ENCODE peak calls at places on chromosomes 12 and 14, in seven cellular contexts. One of them, this sample, is unnamed.

GRCh38 chr14:71235865-71236264 is 328.6 kb downstream of the PCNX1 start:
- DNase-seq in SK-MEL-5: no peak
- DNase-seq in heart left ventricle: no peak
- DNase-seq in stimulated activated CD8-positive, alpha-beta memory T cell treated with anti-CD3 and anti-CD28 coated beads, Interleukin-4, amount 100 ng/mL, for 48 hours: no peak
- DNase-seq in adrenal gland: peak
- DNase-seq in fibroblast of pulmonary artery: no peak
- DNase-seq in iPS-NIHi11: peak
- DNase-seq in this sample: no peak

GRCh38 chr12:25328082-25328712 is 77.5 kb upstream of the KRAS start:
- DNase-seq in stimulated activated CD8-positive, alpha-beta memory T cell treated with anti-CD3 and anti-CD28 coated beads, Interleukin-4, amount 100 ng/mL, for 48 hours: no peak
- DNase-seq in adrenal gland: peak
- DNase-seq in fibroblast of pulmonary artery: peak
- DNase-seq in heart left ventricle: no peak
- DNase-seq in SK-MEL-5: no peak
- DNase-seq in iPS-NIHi11: no peak
- DNase-seq in this sample: no peak

GRCh38 chr14:103724116-103724515 is 8.5 kb downstream of the ZFYVE21 start:
- DNase-seq in heart left ventricle: peak
- DNase-seq in fibroblast of pulmonary artery: peak
- DNase-seq in SK-MEL-5: no peak
- DNase-seq in stimulated activated CD8-positive, alpha-beta memory T cell treated with anti-CD3 and anti-CD28 coated beads, Interleukin-4, amount 100 ng/mL, for 48 hours: no peak
- DNase-seq in iPS-NIHi11: no peak
- DNase-seq in adrenal gland: peak
- DNase-seq in this sample: no peak

GRCh38 chr12:46233985-46234384 is 34.9 kb downstream of the SLC38A1 start:
- DNase-seq in heart left ventricle: no peak
- DNase-seq in fibroblast of pulmonary artery: no peak
- DNase-seq in SK-MEL-5: no peak
- DNase-seq in iPS-NIHi11: no peak
- DNase-seq in adrenal gland: no peak
- DNase-seq in stimulated activated CD8-positive, alpha-beta memory T cell treated with anti-CD3 and anti-CD28 coated beads, Interleukin-4, amount 100 ng/mL, for 48 hours: no peak
- DNase-seq in this sample: no peak

GRCh38 chr12:138898-139534 is 72.4 kb downstream of the IQSEC3 start:
- DNase-seq in heart left ventricle: no peak
- DNase-seq in adrenal gland: no peak
- DNase-seq in SK-MEL-5: no peak
- DNase-seq in fibroblast of pulmonary artery: peak
- DNase-seq in stimulated activated CD8-positive, alpha-beta memory T cell treated with anti-CD3 and anti-CD28 coated beads, Interleukin-4, amount 100 ng/mL, for 48 hours: peak
- DNase-seq in iPS-NIHi11: peak
- DNase-seq in this sample: no peak

GRCh38 chr14:61319086-61319485 is 2.3 kb upstream of the PRKCH start:
- DNase-seq in stimulated activated CD8-positive, alpha-beta memory T cell treated with anti-CD3 and anti-CD28 coated beads, Interleukin-4, amount 100 ng/mL, for 48 hours: no peak
- DNase-seq in SK-MEL-5: no peak
- DNase-seq in fibroblast of pulmonary artery: no peak
- DNase-seq in iPS-NIHi11: no peak
- DNase-seq in adrenal gland: no peak
- DNase-seq in heart left ventricle: no peak
- DNase-seq in this sample: no peak

GRCh38 chr14:59600211-59600945 is 23.8 kb upstream of the CCDC175 start:
- DNase-seq in fibroblast of pulmonary artery: no peak
- DNase-seq in heart left ventricle: no peak
- DNase-seq in SK-MEL-5: no peak
- DNase-seq in stimulated activated CD8-positive, alpha-beta memory T cell treated with anti-CD3 and anti-CD28 coated beads, Interleukin-4, amount 100 ng/mL, for 48 hours: no peak
- DNase-seq in iPS-NIHi11: no peak
- DNase-seq in adrenal gland: no peak
- DNase-seq in this sample: no peak

GRCh38 chr14:94612580-94613554 is 676 bp downstream of the SERPINA3 start:
- DNase-seq in iPS-NIHi11: no peak
- DNase-seq in adrenal gland: no peak
- DNase-seq in fibroblast of pulmonary artery: peak
- DNase-seq in SK-MEL-5: no peak
- DNase-seq in stimulated activated CD8-positive, alpha-beta memory T cell treated with anti-CD3 and anti-CD28 coated beads, Interleukin-4, amount 100 ng/mL, for 48 hours: no peak
- DNase-seq in heart left ventricle: no peak
- DNase-seq in this sample: no peak

GRCh38 chr12:92078167-92079053 is 67.2 kb downstream of the BTG1 start:
- DNase-seq in stimulated activated CD8-positive, alpha-beta memory T cell treated with anti-CD3 and anti-CD28 coated beads, Interleukin-4, amount 100 ng/mL, for 48 hours: no peak
- DNase-seq in heart left ventricle: no peak
- DNase-seq in fibroblast of pulmonary artery: peak
- DNase-seq in SK-MEL-5: peak
- DNase-seq in iPS-NIHi11: no peak
- DNase-seq in adrenal gland: no peak
- DNase-seq in this sample: peak

GRCh38 chr12:2845280-2845679 is 10.4 kb upstream of the NRIP2 start:
- DNase-seq in fibroblast of pulmonary artery: peak
- DNase-seq in SK-MEL-5: no peak
- DNase-seq in iPS-NIHi11: no peak
- DNase-seq in adrenal gland: no peak
- DNase-seq in heart left ventricle: peak
- DNase-seq in stimulated activated CD8-positive, alpha-beta memory T cell treated with anti-CD3 and anti-CD28 coated beads, Interleukin-4, amount 100 ng/mL, for 48 hours: no peak
- DNase-seq in this sample: no peak

GRCh38 chr12:2084553-2085296 is 31.9 kb downstream of the CACNA1C start:
- DNase-seq in fibroblast of pulmonary artery: peak
- DNase-seq in heart left ventricle: no peak
- DNase-seq in stimulated activated CD8-positive, alpha-beta memory T cell treated with anti-CD3 and anti-CD28 coated beads, Interleukin-4, amount 100 ng/mL, for 48 hours: no peak
- DNase-seq in SK-MEL-5: no peak
- DNase-seq in iPS-NIHi11: no peak
- DNase-seq in adrenal gland: no peak
- DNase-seq in this sample: no peak

GRCh38 chr12:74043343-74043742 is 494.3 kb upstream of the ATXN7L3B start:
- DNase-seq in fibroblast of pulmonary artery: peak
- DNase-seq in iPS-NIHi11: no peak
- DNase-seq in SK-MEL-5: peak
- DNase-seq in heart left ventricle: no peak
- DNase-seq in adrenal gland: no peak
- DNase-seq in stimulated activated CD8-positive, alpha-beta memory T cell treated with anti-CD3 and anti-CD28 coated beads, Interleukin-4, amount 100 ng/mL, for 48 hours: no peak
- DNase-seq in this sample: no peak

GRCh38 chr12:27644446-27644845 is 51.8 kb upstream of the REP15 start:
- DNase-seq in heart left ventricle: no peak
- DNase-seq in adrenal gland: no peak
- DNase-seq in iPS-NIHi11: peak
- DNase-seq in fibroblast of pulmonary artery: peak
- DNase-seq in SK-MEL-5: no peak
- DNase-seq in stimulated activated CD8-positive, alpha-beta memory T cell treated with anti-CD3 and anti-CD28 coated beads, Interleukin-4, amount 100 ng/mL, for 48 hours: no peak
- DNase-seq in this sample: no peak

GRCh38 chr12:70549340-70550179 is 87.7 kb downstream of the PTPRB start:
- DNase-seq in heart left ventricle: no peak
- DNase-seq in adrenal gland: no peak
- DNase-seq in iPS-NIHi11: no peak
- DNase-seq in SK-MEL-5: no peak
- DNase-seq in stimulated activated CD8-positive, alpha-beta memory T cell treated with anti-CD3 and anti-CD28 coated beads, Interleukin-4, amount 100 ng/mL, for 48 hours: no peak
- DNase-seq in fibroblast of pulmonary artery: peak
- DNase-seq in this sample: no peak

GRCh38 chr14:44778562-44778961 is 183.2 kb downstream of the KLHL28 start:
- DNase-seq in stimulated activated CD8-positive, alpha-beta memory T cell treated with anti-CD3 and anti-CD28 coated beads, Interleukin-4, amount 100 ng/mL, for 48 hours: no peak
- DNase-seq in adrenal gland: no peak
- DNase-seq in iPS-NIHi11: peak
- DNase-seq in SK-MEL-5: peak
- DNase-seq in heart left ventricle: no peak
- DNase-seq in fibroblast of pulmonary artery: peak
- DNase-seq in this sample: no peak

GRCh38 chr14:74579447-74580274 is 32.4 kb downstream of the LTBP2 start:
- DNase-seq in heart left ventricle: peak
- DNase-seq in SK-MEL-5: no peak
- DNase-seq in iPS-NIHi11: no peak
- DNase-seq in stimulated activated CD8-positive, alpha-beta memory T cell treated with anti-CD3 and anti-CD28 coated beads, Interleukin-4, amount 100 ng/mL, for 48 hours: peak
- DNase-seq in adrenal gland: no peak
- DNase-seq in fibroblast of pulmonary artery: peak
- DNase-seq in this sample: no peak

GRCh38 chr12:47216150-47216677 is 136.5 kb upstream of the AMIGO2 start:
- DNase-seq in fibroblast of pulmonary artery: no peak
- DNase-seq in SK-MEL-5: no peak
- DNase-seq in iPS-NIHi11: no peak
- DNase-seq in adrenal gland: no peak
- DNase-seq in heart left ventricle: no peak
- DNase-seq in stimulated activated CD8-positive, alpha-beta memory T cell treated with anti-CD3 and anti-CD28 coated beads, Interleukin-4, amount 100 ng/mL, for 48 hours: peak
- DNase-seq in this sample: peak

GRCh38 chr14:36553650-36554260 is 28.7 kb downstream of the NKX2-8 start:
- DNase-seq in iPS-NIHi11: peak
- DNase-seq in SK-MEL-5: peak
- DNase-seq in adrenal gland: no peak
- DNase-seq in stimulated activated CD8-positive, alpha-beta memory T cell treated with anti-CD3 and anti-CD28 coated beads, Interleukin-4, amount 100 ng/mL, for 48 hours: no peak
- DNase-seq in fibroblast of pulmonary artery: peak
- DNase-seq in heart left ventricle: no peak
- DNase-seq in this sample: peak

This sample was measured in AML-193.